ENCODE peak calls at places on chromosome 9, in five cellular contexts. One of them, this sample, is unnamed.

GRCh38 chr9:121672213-121672612 is 20.8 kb downstream of the DAB2IP start:
- DNase-seq in SK-N-SH: no peak
- DNase-seq in GM23248: peak; percentile 56
- DNase-seq in NT2/D1: no peak
- DNase-seq in neuronal stem cell: no peak
- DNase-seq in this sample: no peak

GRCh38 chr9:91416086-91416712 is 7.4 kb downstream of the NFIL3 start:
- DNase-seq in SK-N-SH: no peak
- DNase-seq in GM23248: peak; percentile 81
- DNase-seq in NT2/D1: no peak
- DNase-seq in neuronal stem cell: no peak
- DNase-seq in this sample: no peak

GRCh38 chr9:131801811-131802210 is 61.9 kb upstream of the RAPGEF1 start:
- DNase-seq in SK-N-SH: no peak
- DNase-seq in GM23248: no peak
- DNase-seq in NT2/D1: no peak
- DNase-seq in neuronal stem cell: no peak
- DNase-seq in this sample: peak; percentile 70

GRCh38 chr9:503881-504852 is 289.5 kb downstream of the DOCK8 start:
- DNase-seq in SK-N-SH: peak; percentile 76
- DNase-seq in GM23248: peak; percentile 71
- DNase-seq in NT2/D1: peak; percentile 68
- DNase-seq in neuronal stem cell: peak; percentile 81
- DNase-seq in this sample: peak; percentile 90

GRCh38 chr9:101445353-101446029 is 9.9 kb upstream of the ALDOB start:
- DNase-seq in SK-N-SH: no peak
- DNase-seq in GM23248: peak; percentile 57
- DNase-seq in NT2/D1: no peak
- DNase-seq in neuronal stem cell: no peak
- DNase-seq in this sample: no peak

GRCh38 chr9:4196886-4197285 is 103.0 kb downstream of the GLIS3 start:
- DNase-seq in SK-N-SH: no peak
- DNase-seq in GM23248: no peak
- DNase-seq in NT2/D1: no peak
- DNase-seq in neuronal stem cell: peak; percentile 6
- DNase-seq in this sample: peak; percentile 51

GRCh38 chr9:110886832-110887231 is 151.4 kb downstream of the LPAR1 start:
- DNase-seq in SK-N-SH: no peak
- DNase-seq in GM23248: peak; percentile 83
- DNase-seq in NT2/D1: no peak
- DNase-seq in neuronal stem cell: no peak
- DNase-seq in this sample: no peak

GRCh38 chr9:76808636-76809035 is 44.4 kb downstream of the PCA3 start:
- DNase-seq in SK-N-SH: no peak
- DNase-seq in GM23248: no peak
- DNase-seq in NT2/D1: no peak
- DNase-seq in neuronal stem cell: no peak
- DNase-seq in this sample: no peak

GRCh38 chr9:35027871-35028270 is 38.3 kb downstream of the DNAJB5 start:
- DNase-seq in SK-N-SH: no peak
- DNase-seq in GM23248: no peak
- DNase-seq in NT2/D1: no peak
- DNase-seq in neuronal stem cell: no peak
- DNase-seq in this sample: no peak

GRCh38 chr9:133788045-133788818 is 50.1 kb upstream of the SARDH start:
- DNase-seq in SK-N-SH: no peak
- DNase-seq in GM23248: no peak
- DNase-seq in NT2/D1: no peak
- DNase-seq in neuronal stem cell: no peak
- DNase-seq in this sample: no peak

GRCh38 chr9:967851-968641 is 8.4 kb upstream of the DMRT3 start:
- DNase-seq in SK-N-SH: no peak
- DNase-seq in GM23248: peak; percentile 19
- DNase-seq in NT2/D1: no peak
- DNase-seq in neuronal stem cell: no peak
- DNase-seq in this sample: peak; percentile 86

GRCh38 chr9:93701494-93702218 is 125.3 kb downstream of the PHF2 start:
- DNase-seq in SK-N-SH: no peak
- DNase-seq in GM23248: no peak
- DNase-seq in NT2/D1: no peak
- DNase-seq in neuronal stem cell: no peak
- DNase-seq in this sample: no peak

GRCh38 chr9:136511670-136512592 is 29.1 kb upstream of the SEC16A start:
- DNase-seq in SK-N-SH: no peak
- DNase-seq in GM23248: no peak
- DNase-seq in NT2/D1: no peak
- DNase-seq in neuronal stem cell: peak; percentile 38
- DNase-seq in this sample: no peak

GRCh38 chr9:38296853-38297252 is 95.6 kb upstream of the ALDH1B1 start:
- DNase-seq in SK-N-SH: no peak
- DNase-seq in GM23248: no peak
- DNase-seq in NT2/D1: no peak
- DNase-seq in neuronal stem cell: no peak
- DNase-seq in this sample: no peak

GRCh38 chr9:32398207-32398606 is 13.8 kb downstream of the ACO1 start:
- DNase-seq in SK-N-SH: no peak
- DNase-seq in GM23248: peak; percentile 75
- DNase-seq in NT2/D1: no peak
- DNase-seq in neuronal stem cell: no peak
- DNase-seq in this sample: no peak

GRCh38 chr9:5511935-5512580 is 1.7 kb downstream of the PDCD1LG2 start:
- DNase-seq in SK-N-SH: no peak
- DNase-seq in GM23248: peak; percentile 48
- DNase-seq in NT2/D1: no peak
- DNase-seq in neuronal stem cell: no peak
- DNase-seq in this sample: no peak

GRCh38 chr9:77846957-77847574 is 184.5 kb downstream of the GNAQ start:
- DNase-seq in SK-N-SH: no peak
- DNase-seq in GM23248: no peak
- DNase-seq in NT2/D1: no peak
- DNase-seq in neuronal stem cell: no peak
- DNase-seq in this sample: no peak

GRCh38 chr9:94870793-94871558 is 144.5 kb downstream of the AOPEP start:
- DNase-seq in SK-N-SH: no peak
- DNase-seq in GM23248: peak; percentile 77
- DNase-seq in NT2/D1: no peak
- DNase-seq in neuronal stem cell: no peak
- DNase-seq in this sample: no peak

GRCh38 chr9:107487521-107488399 is 1.8 kb downstream of the KLF4 start:
- DNase-seq in SK-N-SH: peak; percentile 64
- DNase-seq in GM23248: peak; percentile 82
- DNase-seq in NT2/D1: no peak
- DNase-seq in neuronal stem cell: peak; percentile 69
- DNase-seq in this sample: peak; percentile 93

DNA sequence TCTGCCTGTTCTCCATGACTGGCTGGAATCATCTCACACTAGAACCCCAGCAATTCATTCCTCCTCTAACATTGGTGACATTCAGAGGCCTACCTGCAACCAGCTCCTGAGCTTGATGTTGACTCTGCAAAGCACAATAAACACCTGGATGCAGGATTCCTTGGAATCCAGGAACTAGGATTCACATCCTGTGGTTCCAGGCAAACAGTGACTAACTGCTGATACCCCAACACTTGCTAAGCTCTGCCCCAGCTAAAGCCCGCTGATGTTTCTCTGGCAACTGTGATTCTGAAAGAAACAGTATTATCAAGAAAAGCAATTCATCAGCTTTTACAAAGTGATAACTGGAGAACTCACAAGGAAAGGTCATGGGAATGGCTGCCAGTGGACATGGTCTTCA is 29.2 kb downstream of the SUSD1 start:
- DNase-seq in SK-N-SH: no peak
- DNase-seq in GM23248: no peak
- DNase-seq in NT2/D1: no peak
- DNase-seq in neuronal stem cell: no peak
- DNase-seq in this sample: peak; percentile 75
- H3K9ac ChIP-seq in SK-N-SH: no peak overlapping the region
- H3K9ac ChIP-seq in GM23248: no peak overlapping the region
- H3K9ac ChIP-seq in NT2/D1: no peak overlapping the region
- H3K9ac ChIP-seq in neuronal stem cell: no peak overlapping the region
- H3K9ac ChIP-seq in this sample: no peak overlapping the region

GRCh38 chr9:89787595-89787994 is 182.8 kb downstream of the GADD45G start:
- DNase-seq in SK-N-SH: no peak
- DNase-seq in GM23248: no peak
- DNase-seq in NT2/D1: no peak
- DNase-seq in neuronal stem cell: no peak
- DNase-seq in this sample: no peak
- H3K4me3 ChIP-seq in SK-N-SH: no peak overlapping the region
- H3K4me3 ChIP-seq in GM23248: no peak overlapping the region
- H3K4me3 ChIP-seq in NT2/D1: no peak overlapping the region
- H3K4me3 ChIP-seq in neuronal stem cell: no peak overlapping the region
- H3K4me3 ChIP-seq in this sample: no peak overlapping the region

DNA sequence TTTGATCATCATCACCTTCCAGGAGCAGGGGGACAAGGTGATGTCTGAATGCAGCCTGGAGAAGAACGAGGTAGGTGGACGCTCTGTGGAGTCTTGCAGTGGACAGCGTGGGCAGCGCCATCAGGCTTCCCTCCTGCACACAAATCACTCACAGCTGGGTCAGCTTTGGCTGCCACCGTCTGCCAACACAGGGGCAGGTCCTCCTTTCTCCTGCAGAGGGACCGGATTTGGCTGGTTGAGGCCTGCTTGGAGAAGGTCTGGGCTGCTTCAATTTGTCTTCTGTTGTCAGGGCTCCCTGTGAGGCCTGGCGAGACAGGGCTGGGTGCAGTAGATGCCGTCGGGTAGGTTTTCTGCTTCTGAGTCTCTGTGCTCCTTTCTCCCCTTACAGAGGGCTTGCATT is 180.6 kb downstream of the CACNA1B start:
- DNase-seq in SK-N-SH: no peak
- DNase-seq in GM23248: no peak
- DNase-seq in NT2/D1: no peak
- DNase-seq in neuronal stem cell: no peak
- DNase-seq in this sample: peak; percentile 11
- H3K9me3 ChIP-seq in SK-N-SH: no peaks in the 10 kb centered on the region
- H3K9me3 ChIP-seq in GM23248: no peaks in the 10 kb centered on the region
- H3K9me3 ChIP-seq in NT2/D1: no peaks in the 10 kb centered on the region
- H3K9me3 ChIP-seq in neuronal stem cell: peaks cover 23% of the 10 kb centered on the region
- H3K9me3 ChIP-seq in this sample: peaks cover 31% of the 10 kb centered on the region

GRCh38 chr9:88390371-88390990 is 2.2 kb downstream of the SPIN1 start:
- DNase-seq in SK-N-SH: no peak
- DNase-seq in GM23248: peak; percentile 74
- DNase-seq in NT2/D1: no peak
- DNase-seq in neuronal stem cell: no peak
- DNase-seq in this sample: no peak
- H3K9ac ChIP-seq in SK-N-SH: no peak overlapping the region
- H3K9ac ChIP-seq in GM23248: peak overlapping the region; percentile 83
- H3K9ac ChIP-seq in NT2/D1: no peak overlapping the region
- H3K9ac ChIP-seq in neuronal stem cell: no peak overlapping the region
- H3K9ac ChIP-seq in this sample: no peak overlapping the region

GRCh38 chr9:84669293-84670105 is at the start of gene NTRK2:
- DNase-seq in SK-N-SH: peak; percentile 65
- DNase-seq in GM23248: peak; percentile 62
- DNase-seq in NT2/D1: no peak
- DNase-seq in neuronal stem cell: peak; percentile 45
- DNase-seq in this sample: peak; percentile 82

GRCh38 chr9:84671651-84672467 is 2.3 kb downstream of the NTRK2 start:
- DNase-seq in SK-N-SH: peak; percentile 15
- DNase-seq in GM23248: no peak
- DNase-seq in NT2/D1: no peak
- DNase-seq in neuronal stem cell: no peak
- DNase-seq in this sample: no peak

GRCh38 chr9:84670106-84670800 is 724 bp downstream of the NTRK2 start:
- DNase-seq in SK-N-SH: peak; percentile 60
- DNase-seq in GM23248: peak; percentile 24
- DNase-seq in NT2/D1: no peak
- DNase-seq in neuronal stem cell: peak; percentile 39
- DNase-seq in this sample: peak; percentile 87

GRCh38 chr9:84669008-84669292 is 579 bp upstream of the NTRK2 start:
- DNase-seq in SK-N-SH: no peak
- DNase-seq in GM23248: no peak
- DNase-seq in NT2/D1: no peak
- DNase-seq in neuronal stem cell: no peak
- DNase-seq in this sample: no peak

DNA sequence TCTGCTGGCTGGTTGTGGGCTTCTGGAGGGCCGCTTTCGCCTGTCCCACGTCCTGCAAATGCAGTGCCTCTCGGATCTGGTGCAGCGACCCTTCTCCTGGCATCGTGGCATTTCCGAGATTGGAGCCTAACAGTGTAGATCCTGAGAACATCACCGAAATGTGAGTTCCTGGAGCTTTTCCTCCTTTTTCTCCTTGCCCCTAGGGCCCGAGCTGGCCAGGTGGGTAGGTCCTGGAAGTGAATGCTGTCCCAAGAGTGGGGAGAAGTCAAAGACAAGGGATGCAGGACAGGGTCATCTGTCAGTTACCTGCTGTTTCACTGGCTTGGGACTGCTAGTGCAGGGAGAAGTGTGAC is 1.2 kb downstream of the NTRK2 start:
- DNase-seq in SK-N-SH: no peak
- DNase-seq in GM23248: no peak
- DNase-seq in NT2/D1: no peak
- DNase-seq in neuronal stem cell: no peak
- DNase-seq in this sample: no peak
- H3K4me3 ChIP-seq in SK-N-SH: no peak overlapping the region
- H3K4me3 ChIP-seq in GM23248: no peak overlapping the region
- H3K4me3 ChIP-seq in NT2/D1: peak overlapping the region; percentile 48
- H3K4me3 ChIP-seq in neuronal stem cell: peak overlapping the region; percentile 58
- H3K4me3 ChIP-seq in this sample: peak overlapping the region; percentile 83

DNA sequence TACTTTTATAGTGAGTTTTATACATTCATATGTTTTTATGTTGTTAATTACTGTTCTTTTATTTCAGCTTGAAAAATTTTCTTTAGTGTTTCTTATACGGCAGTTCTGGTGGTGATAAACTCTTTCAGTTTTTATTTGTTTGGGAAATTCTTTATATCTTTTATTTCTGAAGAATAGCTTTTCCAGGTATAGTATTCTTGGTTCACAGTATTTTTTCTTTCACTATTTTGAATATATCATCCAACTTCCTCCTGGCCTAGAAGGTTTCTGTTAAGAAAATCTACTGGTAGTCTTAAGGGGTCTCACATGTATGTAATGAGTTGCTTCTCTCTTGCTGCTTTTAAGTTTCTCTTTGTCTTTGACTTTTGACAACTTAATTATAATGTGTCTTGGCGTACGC is 79.4 kb downstream of the NXNL2 start:
- DNase-seq in SK-N-SH: no peak
- DNase-seq in GM23248: no peak
- DNase-seq in NT2/D1: no peak
- DNase-seq in neuronal stem cell: no peak
- DNase-seq in this sample: no peak
- H3K9me3 ChIP-seq in SK-N-SH: no peaks in the 10 kb centered on the region
- H3K9me3 ChIP-seq in GM23248: peaks cover 9% of the 10 kb centered on the region
- H3K9me3 ChIP-seq in NT2/D1: peaks cover 27% of the 10 kb centered on the region
- H3K9me3 ChIP-seq in neuronal stem cell: peaks cover 2% of the 10 kb centered on the region
- H3K9me3 ChIP-seq in this sample: peaks cover 13% of the 10 kb centered on the region